ENCODE peak calls at places on chromosomes 13 and 19, in six cellular contexts. One of them, this sample, is unnamed.

GRCh38 chr13:19085258-19085657 is 96.4 kb downstream of the TUBA3C start:
- DNase-seq in astrocyte: no peak
- DNase-seq in DND-41: no peak
- DNase-seq in GM23248: no peak
- DNase-seq in neural progenitor cell: no peak
- DNase-seq in fibroblast of lung: no peak
- DNase-seq in this sample: no peak

GRCh38 chr19:45781282-45782161 is 768 bp downstream of the DMPK start:
- DNase-seq in GM23248: peak
- DNase-seq in DND-41: no peak
- DNase-seq in neural progenitor cell: no peak
- DNase-seq in astrocyte: no peak
- DNase-seq in fibroblast of lung: no peak
- DNase-seq in this sample: no peak

GRCh38 chr13:44393391-44393790 is 19.8 kb downstream of the SERP2 start:
- DNase-seq in astrocyte: peak
- DNase-seq in DND-41: no peak
- DNase-seq in GM23248: no peak
- DNase-seq in fibroblast of lung: peak
- DNase-seq in neural progenitor cell: no peak
- DNase-seq in this sample: no peak

GRCh38 chr13:48737689-48738088 is 84.0 kb downstream of the CYSLTR2 start:
- DNase-seq in DND-41: no peak
- DNase-seq in GM23248: no peak
- DNase-seq in neural progenitor cell: no peak
- DNase-seq in fibroblast of lung: no peak
- DNase-seq in astrocyte: no peak
- DNase-seq in this sample: peak

GRCh38 chr13:35771898-35772297 is 295.4 kb upstream of the MAB21L1 start:
- DNase-seq in neural progenitor cell: peak
- DNase-seq in DND-41: no peak
- DNase-seq in GM23248: peak
- DNase-seq in astrocyte: peak
- DNase-seq in fibroblast of lung: peak
- DNase-seq in this sample: no peak

GRCh38 chr13:80499536-80500280 is 158.8 kb upstream of the SPRY2 start:
- DNase-seq in GM23248: no peak
- DNase-seq in astrocyte: no peak
- DNase-seq in fibroblast of lung: no peak
- DNase-seq in DND-41: no peak
- DNase-seq in neural progenitor cell: no peak
- DNase-seq in this sample: no peak

GRCh38 chr13:87677334-87678234 is 6.4 kb downstream of the SLITRK5 start:
- DNase-seq in GM23248: peak
- DNase-seq in DND-41: no peak
- DNase-seq in fibroblast of lung: no peak
- DNase-seq in neural progenitor cell: peak
- DNase-seq in astrocyte: no peak
- DNase-seq in this sample: peak

GRCh38 chr13:33230178-33230881 is 55.2 kb downstream of the STARD13 start:
- DNase-seq in GM23248: peak
- DNase-seq in DND-41: no peak
- DNase-seq in neural progenitor cell: no peak
- DNase-seq in fibroblast of lung: peak
- DNase-seq in astrocyte: peak
- DNase-seq in this sample: no peak

GRCh38 chr13:112104873-112105234 is 37.9 kb downstream of the SOX1 start:
- DNase-seq in fibroblast of lung: no peak
- DNase-seq in astrocyte: no peak
- DNase-seq in GM23248: no peak
- DNase-seq in neural progenitor cell: no peak
- DNase-seq in DND-41: no peak
- DNase-seq in this sample: no peak

GRCh38 chr19:48777139-48777538 is 21.8 kb downstream of the FGF21 start:
- DNase-seq in GM23248: no peak
- DNase-seq in astrocyte: no peak
- DNase-seq in fibroblast of lung: no peak
- DNase-seq in neural progenitor cell: no peak
- DNase-seq in DND-41: no peak
- DNase-seq in this sample: no peak

GRCh38 chr13:24680258-24680920 is at the start of gene ATP12A:
- DNase-seq in fibroblast of lung: no peak
- DNase-seq in neural progenitor cell: peak
- DNase-seq in GM23248: peak
- DNase-seq in astrocyte: no peak
- DNase-seq in DND-41: no peak
- DNase-seq in this sample: peak

GRCh38 chr13:39699274-39699673 is 43.8 kb downstream of the COG6 start:
- DNase-seq in neural progenitor cell: no peak
- DNase-seq in astrocyte: no peak
- DNase-seq in GM23248: no peak
- DNase-seq in DND-41: no peak
- DNase-seq in fibroblast of lung: no peak
- DNase-seq in this sample: no peak

GRCh38 chr19:50666346-50667176 is 17.3 kb downstream of the C19orf81 start:
- DNase-seq in GM23248: no peak
- DNase-seq in DND-41: no peak
- DNase-seq in fibroblast of lung: no peak
- DNase-seq in astrocyte: no peak
- DNase-seq in neural progenitor cell: no peak
- DNase-seq in this sample: no peak
- TF ChIP-seq EZH2 in GM23248: no peak
- TF ChIP-seq EZH2 in DND-41: no peak
- TF ChIP-seq EZH2 in fibroblast of lung: peak
- TF ChIP-seq EZH2 in astrocyte: no peak
- TF ChIP-seq EZH2 in neural progenitor cell: no peak
- TF ChIP-seq EZH2 in this sample: no peak

GRCh38 chr19:17351815-17352435 is 14.6 kb downstream of the GTPBP3 start:
- DNase-seq in GM23248: no peak
- DNase-seq in DND-41: no peak
- DNase-seq in fibroblast of lung: no peak
- DNase-seq in astrocyte: no peak
- DNase-seq in neural progenitor cell: no peak
- DNase-seq in this sample: no peak
- H2AFZ ChIP-seq in GM23248: no peak
- H2AFZ ChIP-seq in DND-41: no peak
- H2AFZ ChIP-seq in fibroblast of lung: no peak
- H2AFZ ChIP-seq in astrocyte: no peak
- H2AFZ ChIP-seq in neural progenitor cell: no peak
- H2AFZ ChIP-seq in this sample: no peak

GRCh38 chr19:14033946-14034345 is 2.4 kb downstream of the IL27RA start:
- DNase-seq in fibroblast of lung: peak
- DNase-seq in neural progenitor cell: no peak
- DNase-seq in GM23248: peak
- DNase-seq in DND-41: no peak
- DNase-seq in astrocyte: no peak
- DNase-seq in this sample: no peak
- TF ChIP-seq EZH2 in fibroblast of lung: no peak
- TF ChIP-seq EZH2 in neural progenitor cell: no peak
- TF ChIP-seq EZH2 in GM23248: no peak
- TF ChIP-seq EZH2 in DND-41: no peak
- TF ChIP-seq EZH2 in astrocyte: no peak
- TF ChIP-seq EZH2 in this sample: no peak

DNA sequence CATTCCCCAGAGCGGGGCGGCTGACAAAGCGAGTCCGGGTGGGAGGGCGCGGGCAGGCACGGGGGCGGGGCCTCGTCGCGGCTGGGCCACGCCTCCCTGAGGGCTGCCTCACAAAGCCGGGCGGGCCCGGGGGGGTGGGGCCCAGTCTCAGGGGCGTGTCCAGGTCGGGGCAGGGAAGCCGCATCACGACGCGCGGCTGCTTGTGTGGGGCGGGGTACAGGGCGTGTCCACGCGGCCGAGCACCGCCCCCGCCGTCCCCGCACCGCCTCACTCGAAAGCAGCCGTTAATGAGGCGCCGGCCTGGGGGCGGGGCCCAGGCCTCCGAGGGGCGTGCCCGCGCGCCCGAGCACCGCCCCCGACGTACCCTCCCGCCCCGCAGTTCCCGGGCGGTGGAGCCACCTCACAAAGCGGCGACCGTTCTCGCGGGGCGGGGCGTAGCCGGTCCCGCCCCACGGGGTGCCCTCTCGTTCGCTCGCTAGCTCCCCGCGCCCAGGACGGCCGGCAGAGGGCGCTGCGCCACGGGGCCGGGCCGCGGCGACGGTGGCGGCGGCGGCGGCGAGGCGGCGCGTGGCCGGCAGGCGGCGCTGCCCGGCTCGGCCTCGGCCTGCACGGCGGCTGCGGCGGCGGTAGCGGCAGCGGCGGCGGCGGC is at the start of gene CARM1:
- DNase-seq in DND-41: peak
- DNase-seq in neural progenitor cell: peak
- DNase-seq in fibroblast of lung: peak
- DNase-seq in astrocyte: peak
- DNase-seq in GM23248: peak
- DNase-seq in this sample: peak
- H2AFZ ChIP-seq in DND-41: peak
- H2AFZ ChIP-seq in neural progenitor cell: peak
- H2AFZ ChIP-seq in fibroblast of lung: peak
- H2AFZ ChIP-seq in astrocyte: peak
- H2AFZ ChIP-seq in GM23248: peak
- H2AFZ ChIP-seq in this sample: peak

GRCh38 chr19:42068756-42069571 is 1.0 kb downstream of the GRIK5 start:
- DNase-seq in neural progenitor cell: peak
- DNase-seq in astrocyte: no peak
- DNase-seq in GM23248: no peak
- DNase-seq in DND-41: no peak
- DNase-seq in fibroblast of lung: no peak
- DNase-seq in this sample: no peak
- TF ChIP-seq EZH2 in neural progenitor cell: no peak
- TF ChIP-seq EZH2 in astrocyte: peak
- TF ChIP-seq EZH2 in GM23248: no peak
- TF ChIP-seq EZH2 in DND-41: no peak
- TF ChIP-seq EZH2 in fibroblast of lung: peak
- TF ChIP-seq EZH2 in this sample: no peak

This sample was measured in MM.1S.